ENCODE peak calls at places on chromosomes 5 and 9, in six cellular contexts. L is tibial artery, Z is lower leg skin, G is cardiac muscle cell, N is fibroblast of pulmonary artery, Y is A549. B is an unnamed sample.

GRCh38 chr5:141421489-141421855 is 621 bp downstream of the PCDHGA11 start:
- DNase-seq in L (no peak), Z (no peak), Y (no peak), G (no peak), N (peak), B (no peak)

GRCh38 chr5:88952344-88952743 is 69.4 kb upstream of the MEF2C start:
- DNase-seq in L (no peak), Y (no peak), Z (no peak), N (peak), G (peak), B (no peak)

GRCh38 chr9:80560976-80561375 is 989.2 kb downstream of the TLE4 start:
- DNase-seq in N (no peak), L (no peak), Z (no peak), Y (no peak), G (no peak), B (no peak)

GRCh38 chr9:37480759-37481158 is 5.0 kb upstream of the POLR1E start:
- DNase-seq in N (no peak), L (no peak), Z (no peak), G (no peak), Y (no peak), B (no peak)

GRCh38 chr5:137761020-137761516 is 6.9 kb upstream of the HNRNPA0 start:
- DNase-seq in N (no peak), Z (no peak), Y (no peak), L (no peak), G (no peak), B (no peak)

GRCh38 chr5:110063640-110064592 is 374.2 kb downstream of the MAN2A1 start:
- DNase-seq in Y (no peak), L (no peak), G (no peak), Z (no peak), N (peak), B (peak)

GRCh38 chr5:9358961-9359686 is 186.8 kb downstream of the SEMA5A start:
- DNase-seq in Y (no peak), G (no peak), Z (no peak), L (no peak), N (peak), B (no peak)

GRCh38 chr5:178115835-178116405 is 2.6 kb downstream of the N4BP3 start:
- DNase-seq in G (no peak), Y (no peak), L (no peak), Z (no peak), N (no peak), B (peak)

GRCh38 chr9:107870927-107871720 is 381.6 kb upstream of the KLF4 start:
- DNase-seq in N (peak), Z (no peak), L (no peak), Y (no peak), G (no peak), B (no peak)

GRCh38 chr9:20620658-20621552 is 1.4 kb downstream of the MLLT3 start:
- DNase-seq in L (peak), N (peak), G (peak), Z (peak), Y (peak), B (peak)

GRCh38 chr5:91419571-91420537 is 36.7 kb upstream of the ARRDC3 start:
- DNase-seq in Z (peak), G (peak), N (peak), L (peak), Y (peak), B (no peak)

GRCh38 chr5:82564963-82565362 is 286.8 kb upstream of the RPS23 start:
- DNase-seq in G (no peak), Z (no peak), N (no peak), L (no peak), Y (no peak), B (no peak)

GRCh38 chr5:109516385-109516784 is 106.6 kb upstream of the PJA2 start:
- DNase-seq in Z (no peak), Y (no peak), N (peak), G (no peak), L (no peak), B (peak)

GRCh38 chr9:99044827-99045226 is 60.1 kb upstream of the TGFBR1 start:
- DNase-seq in Y (no peak), N (no peak), L (no peak), G (no peak), Z (no peak), B (no peak)

GRCh38 chr5:179121667-179122111 is 61.5 kb downstream of the ZNF354C start:
- DNase-seq in N (no peak), Z (peak), Y (no peak), G (no peak), L (peak), B (peak)

GRCh38 chr9:133237271-133237731 is 28.3 kb upstream of the OBP2B start:
- DNase-seq in L (no peak), N (peak), G (no peak), Z (peak), Y (no peak), B (peak)

GRCh38 chr5:169190860-169191259 is 110.1 kb downstream of the SLIT3 start:
- DNase-seq in G (no peak), L (no peak), Y (no peak), N (peak), Z (no peak), B (no peak)

DNA sequence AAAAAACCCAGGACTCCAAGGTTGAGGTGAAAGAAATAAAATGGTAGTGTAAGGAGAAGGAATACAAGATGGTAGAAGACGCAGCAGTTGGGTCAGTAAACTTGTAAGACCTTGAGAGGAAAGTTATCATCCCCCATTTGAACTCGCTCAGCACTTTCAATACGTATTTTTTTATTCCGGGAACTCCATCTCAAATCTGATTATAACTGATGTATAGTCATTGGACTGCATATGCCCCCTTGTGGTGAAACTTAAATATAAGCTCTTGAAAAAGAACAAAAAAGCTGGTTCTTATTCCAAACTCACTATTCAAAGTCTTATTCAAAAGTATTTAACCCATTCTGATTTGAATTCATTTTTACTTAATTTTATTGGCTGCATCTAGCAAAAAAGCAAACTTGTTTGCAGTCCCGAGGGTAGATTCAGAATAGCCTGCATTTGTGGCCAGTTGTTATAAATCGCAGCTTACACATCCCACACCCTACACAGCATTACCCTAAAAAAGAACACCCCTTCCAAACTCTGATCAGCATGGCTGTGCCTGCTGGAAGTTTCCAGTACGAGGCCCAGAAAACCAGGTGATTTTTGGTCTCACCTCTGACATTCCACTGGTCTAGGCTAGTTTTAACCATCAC is 118.0 kb downstream of the ESM1 start:
- DNase-seq in L (no peak), Z (no peak), Y (peak), G (peak), N (peak), B (peak)
- H3K4me3 ChIP-seq in L (peak), Z (no peak), Y (no peak), G (no peak), N (no peak), B (peak)

DNA sequence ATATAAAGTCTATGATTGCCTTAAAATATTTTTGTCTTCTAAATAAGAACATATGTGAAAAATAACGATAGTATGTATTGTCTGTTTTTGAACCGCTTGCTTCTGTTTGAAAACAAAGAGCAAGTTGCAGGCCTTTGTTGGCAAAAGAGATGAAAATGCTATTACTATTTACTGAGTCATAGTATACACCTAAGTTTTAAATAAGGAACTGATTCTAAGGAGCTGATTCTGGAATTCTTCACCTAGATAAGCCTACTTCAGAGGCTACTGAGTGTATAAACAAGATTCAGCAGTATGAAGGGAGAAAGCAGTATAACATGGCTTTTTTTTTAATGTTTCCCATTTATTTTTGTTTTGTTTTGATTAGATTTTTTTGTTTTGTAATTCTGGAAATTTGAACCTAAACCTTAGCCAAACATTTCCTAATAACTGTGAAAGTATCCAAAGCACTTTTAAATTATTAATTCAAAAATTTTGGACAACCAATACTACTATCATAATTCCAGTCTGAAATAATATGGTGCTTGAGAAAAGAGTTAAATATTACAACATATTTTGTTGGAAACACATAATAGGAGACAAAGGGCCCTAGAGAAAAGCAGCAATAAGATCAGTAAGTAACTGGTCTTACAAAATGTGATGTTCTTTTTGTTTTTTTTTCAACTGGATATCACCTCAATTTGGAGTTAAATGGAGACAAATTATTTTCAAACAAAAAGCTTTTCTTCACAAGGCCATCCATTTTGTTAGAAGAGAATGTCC is 20.9 kb downstream of the SRFBP1 start:
- DNase-seq in Y (no peak), L (no peak), Z (no peak), G (no peak), N (peak), B (no peak)
- H3K4me3 ChIP-seq in Y (no peak), L (no peak), Z (no peak), G (no peak), N (no peak), B (no peak)

GRCh38 chr5:143524338-143524929 is 120.9 kb upstream of the NR3C1 start:
- DNase-seq in L (no peak), Z (no peak), Y (no peak), N (no peak), G (no peak), B (no peak)
- H3K4me3 ChIP-seq in L (no peak), Z (no peak), Y (no peak), N (no peak), G (no peak), B (no peak)

GRCh38 chr9:68780377-68780707 is 75.3 kb downstream of the PIP5K1B start:
- DNase-seq in Z (no peak), Y (no peak), G (no peak), L (no peak), N (no peak), B (no peak)

GRCh38 chr9:68779558-68780376 is 74.7 kb downstream of the PIP5K1B start:
- DNase-seq in Y (peak), G (peak), L (peak), Z (peak), N (peak), B (peak)

GRCh38 chr9:68780735-68781134 is 75.7 kb downstream of the PIP5K1B start:
- DNase-seq in N (peak), L (no peak), Y (no peak), G (no peak), Z (no peak), B (peak)

GRCh38 chr9:68782546-68782945 is 77.5 kb downstream of the PIP5K1B start:
- DNase-seq in Z (no peak), N (no peak), Y (no peak), G (no peak), L (no peak), B (no peak)

GRCh38 chr9:68781866-68782265 is 76.8 kb downstream of the PIP5K1B start:
- DNase-seq in Z (no peak), Y (no peak), G (no peak), N (no peak), L (no peak), B (no peak)
- H3K4me3 ChIP-seq in Z (no peak), Y (no peak), G (no peak), N (no peak), L (peak), B (no peak)

GRCh38 chr9:121286973-121287721 is 19.2 kb downstream of the GSN start:
- DNase-seq in Z (peak), G (peak), Y (peak), N (peak), L (peak), B (peak)
- H3K4me3 ChIP-seq in Z (no peak), G (no peak), Y (no peak), N (no peak), L (peak), B (peak)

DNA sequence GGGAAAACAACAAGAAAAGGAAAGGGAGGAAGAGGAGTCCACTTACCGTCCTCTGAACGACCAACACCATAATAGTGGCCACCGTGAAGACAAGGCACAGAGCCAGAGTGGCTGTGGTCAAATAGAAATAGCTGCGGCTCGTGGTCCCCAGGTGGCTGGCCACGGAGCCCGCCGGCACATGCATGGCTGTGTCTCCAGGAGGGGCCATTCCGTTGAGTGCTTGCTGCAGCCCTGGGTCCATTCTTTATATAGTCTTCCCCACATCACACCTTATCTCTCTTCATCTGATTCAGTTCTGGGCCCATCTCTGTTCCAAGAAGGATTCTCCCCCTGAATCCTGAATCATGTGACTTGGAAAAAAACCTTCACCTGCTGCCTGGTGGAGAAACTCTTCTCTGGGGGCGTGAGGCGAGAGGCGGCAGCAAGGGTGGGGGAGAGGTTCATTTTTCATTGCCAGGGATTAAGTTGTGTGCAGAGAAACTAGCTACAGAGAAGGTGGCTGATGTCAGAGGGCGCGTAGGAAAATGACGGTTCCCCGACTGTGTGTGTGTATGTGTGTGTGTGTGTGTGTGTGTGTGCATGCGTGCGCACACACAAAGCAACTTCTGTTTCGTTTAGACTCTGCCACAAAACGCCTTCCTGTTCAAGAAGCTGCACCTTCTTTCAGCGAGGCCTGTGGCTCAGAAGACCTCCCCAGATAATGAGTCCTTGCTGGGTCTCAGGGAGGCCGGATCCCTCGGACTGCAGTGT is at the start of gene TNFSF8:
- DNase-seq in Z (no peak), N (no peak), L (no peak), Y (no peak), G (no peak), B (no peak)
- H3K4me3 ChIP-seq in Z (no peak), N (no peak), L (peak), Y (no peak), G (no peak), B (no peak)